ENCODE peak calls at places on chromosomes 6 and 20, in four cellular contexts. F, C, G and B are unnamed samples.

GRCh38 chr6:26501482-26501986 is 1.4 kb downstream of the BTN1A1 start:
- DNase-seq in C (peak; percentile 69), F (peak; percentile 7), G (no peak), B (no peak)

GRCh38 chr6:110341671-110342304 is 16.4 kb downstream of the METTL24 start:
- DNase-seq in C (peak; percentile 66), G (no peak), F (no peak), B (no peak)

GRCh38 chr6:98769546-98769945 is 64.8 kb upstream of the POU3F2 start:
- DNase-seq in C (no peak), G (no peak), F (no peak), B (no peak)

GRCh38 chr6:15254074-15254975 is 8.5 kb downstream of the JARID2 start:
- DNase-seq in C (no peak), F (no peak), G (no peak), B (peak; percentile 82)

GRCh38 chr6:10633216-10633615 is 61.2 kb downstream of the C6orf52 start:
- DNase-seq in F (no peak), C (no peak), G (peak; percentile 74), B (peak; percentile 36)

GRCh38 chr20:2859330-2860121 is 13.8 kb upstream of the PTPRA start:
- DNase-seq in G (no peak), F (no peak), C (no peak), B (no peak)

GRCh38 chr20:50192364-50193168 is 1.9 kb downstream of the CEBPB start:
- DNase-seq in G (no peak), C (peak; percentile 85), F (no peak), B (peak; percentile 25)

GRCh38 chr6:93727447-93727846 is 308.1 kb upstream of the EPHA7 start:
- DNase-seq in G (peak; percentile 22), C (no peak), F (no peak), B (no peak)

GRCh38 chr6:24329022-24329421 is 28.8 kb downstream of the DCDC2 start:
- DNase-seq in C (no peak), F (no peak), G (no peak), B (no peak)

GRCh38 chr6:28537065-28537464 is 11.4 kb downstream of the GPX5 start:
- DNase-seq in G (peak; percentile 42), F (no peak), C (peak; percentile 28), B (no peak)

GRCh38 chr6:161635975-161636374 is 362.1 kb upstream of the AGPAT4 start:
- DNase-seq in F (no peak), G (no peak), C (no peak), B (no peak)

GRCh38 chr20:34571753-34572152 is 13.2 kb downstream of the MAP1LC3A start:
- DNase-seq in G (no peak), C (no peak), F (no peak), B (no peak)

GRCh38 chr6:21666200-21666671 is 72.7 kb downstream of the SOX4 start:
- DNase-seq in F (no peak), G (no peak), C (peak; percentile 79), B (no peak)

GRCh38 chr6:107603029-107603428 is 113.1 kb downstream of the SOBP start:
- DNase-seq in C (no peak), G (no peak), F (no peak), B (no peak)

GRCh38 chr6:27812805-27813626 is 99.2 kb downstream of the OR2B2 start:
- DNase-seq in G (no peak), C (no peak), F (no peak), B (no peak)

GRCh38 chr6:162856885-162857284 is 129.1 kb downstream of the PACRG start:
- DNase-seq in C (peak; percentile 79), G (peak; percentile 20), F (peak; percentile 58), B (no peak)

GRCh38 chr6:1384549-1385128 is 4.7 kb upstream of the FOXF2 start:
- DNase-seq in F (no peak), G (no peak), C (no peak), B (no peak)

GRCh38 chr6:134666174-134666573 is 283.7 kb downstream of the ALDH8A1 start:
- DNase-seq in G (no peak), F (no peak), C (no peak), B (no peak)

GRCh38 chr20:57415791-57416190 is 24.6 kb downstream of the RBM38 start:
- DNase-seq in C (no peak), G (no peak), F (no peak), B (no peak)

GRCh38 chr6:3212261-3212660 is 15.2 kb downstream of the TUBB2B start:
- DNase-seq in F (no peak), G (no peak), C (no peak), B (no peak)

GRCh38 chr20:23419995-23420901 is 1.0 kb downstream of the NAPB start:
- DNase-seq in G (no peak), F (no peak), C (peak; percentile 60), B (no peak)

GRCh38 chr6:119129968-119130484 is 51.6 kb upstream of the FAM184A start:
- DNase-seq in F (no peak), C (peak; percentile 55), G (peak; percentile 88), B (no peak)

GRCh38 chr6:27303613-27304272 is 8.3 kb downstream of the POM121L2 start:
- DNase-seq in F (no peak), G (no peak), C (no peak), B (no peak)

GRCh38 chr20:20205141-20205861 is 153.0 kb downstream of the CFAP61 start:
- DNase-seq in F (no peak), C (no peak), G (no peak), B (no peak)

GRCh38 chr6:27318973-27319372 is 6.9 kb upstream of the POM121L2 start:
- DNase-seq in F (no peak), G (no peak), C (no peak), B (no peak)

GRCh38 chr20:46013826-46014516 is 5.3 kb downstream of the MMP9 start:
- DNase-seq in F (no peak), C (peak; percentile 84), G (no peak), B (no peak)

GRCh38 chr20:3796477-3797225 is 541 bp downstream of the CDC25B start:
- DNase-seq in C (no peak), G (no peak), F (no peak), B (no peak)

GRCh38 chr20:8549192-8549591 is 417.1 kb downstream of the PLCB1 start:
- DNase-seq in G (no peak), F (no peak), C (no peak), B (no peak)

GRCh38 chr6:167676000-167676665 is 150.6 kb upstream of the AFDN start:
- DNase-seq in C (no peak), G (no peak), F (no peak), B (no peak)

GRCh38 chr6:167679137-167679736 is 147.5 kb upstream of the AFDN start:
- DNase-seq in F (no peak), G (no peak), C (no peak), B (no peak)

GRCh38 chr6:167677422-167677789 is 149.3 kb upstream of the AFDN start:
- DNase-seq in C (no peak), G (no peak), F (no peak), B (no peak)

GRCh38 chr6:167678102-167679101 is 148.3 kb upstream of the AFDN start:
- DNase-seq in C (peak; percentile 76), F (no peak), G (no peak), B (no peak)

GRCh38 chr6:167676666-167677421 is 149.9 kb upstream of the AFDN start:
- DNase-seq in G (no peak), F (no peak), C (no peak), B (no peak)
- TF ChIP-seq SIN3A in G (no peak), F (no peak), C (no peak), B (no peak)

GRCh38 chr20:36865076-36865860 is 10.7 kb upstream of the TLDC2 start:
- DNase-seq in F (no peak), C (no peak), G (no peak), B (no peak)

GRCh38 chr20:36866164-36866563 is 9.8 kb upstream of the TLDC2 start:
- DNase-seq in C (no peak), G (no peak), F (no peak), B (no peak)

GRCh38 chr20:36865861-36866149 is 10.1 kb upstream of the TLDC2 start:
- DNase-seq in F (no peak), G (no peak), C (no peak), B (no peak)

GRCh38 chr20:36862857-36863668 is 12.9 kb upstream of the TLDC2 start:
- DNase-seq in G (no peak), C (no peak), F (no peak), B (no peak)

GRCh38 chr20:36866681-36867485 is 9.1 kb upstream of the TLDC2 start:
- DNase-seq in C (no peak), G (no peak), F (no peak), B (no peak)
- TF ChIP-seq SIN3A in C (no peak), G (no peak), F (no peak), B (no peak)

DNA sequence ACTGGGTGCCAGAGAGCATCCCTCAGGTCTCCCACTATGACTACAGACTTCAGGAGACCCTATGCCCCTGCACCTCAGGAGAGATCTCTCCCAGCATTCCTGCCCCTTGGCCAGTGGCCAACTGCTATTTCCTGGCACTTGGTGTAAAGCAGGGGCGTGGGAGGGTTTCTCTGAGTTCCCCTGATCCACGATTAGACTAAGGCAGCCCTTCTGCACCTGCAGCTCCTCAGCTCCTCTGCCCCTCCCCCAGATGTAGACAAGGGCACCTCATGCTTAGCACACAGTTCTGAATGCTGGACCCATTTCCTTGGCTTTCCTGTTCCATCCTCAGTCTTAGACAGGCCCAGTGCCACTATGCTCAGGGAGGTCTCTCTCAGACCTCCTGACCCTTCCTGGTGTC is 28.6 kb downstream of the EDN1 start:
- DNase-seq in G (no peak), C (no peak), F (no peak), B (no peak)
- TF ChIP-seq SIN3A in G (no peak), C (no peak), F (no peak), B (no peak)

DNA sequence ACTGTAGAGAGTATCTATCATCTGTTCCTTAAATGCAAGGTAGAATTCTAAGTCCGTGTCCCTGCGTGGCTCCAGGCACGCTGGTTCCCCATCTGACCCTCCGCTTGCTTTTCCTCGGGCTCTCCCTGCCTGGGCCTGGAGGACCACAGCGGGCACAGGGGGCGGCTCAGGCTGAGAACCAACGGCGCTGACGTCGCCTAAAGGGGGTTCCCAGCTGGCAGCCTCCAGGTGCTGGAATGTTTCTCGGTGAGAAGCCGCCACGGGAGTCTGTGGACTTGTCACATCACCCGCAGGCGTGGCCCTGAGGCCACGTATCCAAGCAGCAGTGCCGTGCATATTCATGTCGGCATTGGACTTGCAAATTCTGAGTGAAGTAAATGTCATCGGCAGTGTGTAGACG is 24.1 kb downstream of the NTSR1 start:
- DNase-seq in C (no peak), F (no peak), G (no peak), B (no peak)
- TF ChIP-seq SIN3A in C (no peak), F (no peak), G (no peak), B (no peak)

GRCh38 chr20:38165966-38166706 is 1.1 kb upstream of the TGM2 start:
- DNase-seq in C (no peak), F (no peak), G (no peak), B (no peak)
- TF ChIP-seq SIN3A in C (no peak), F (no peak), G (no peak), B (no peak)

GRCh38 chr6:92541457-92542060 is 877.8 kb downstream of the EPHA7 start:
- DNase-seq in F (no peak), G (no peak), C (no peak), B (no peak)

GRCh38 chr6:92538926-92539325 is 880.4 kb downstream of the EPHA7 start:
- DNase-seq in C (no peak), G (no peak), F (no peak), B (no peak)

GRCh38 chr6:92534109-92534508 is 885.2 kb downstream of the EPHA7 start:
- DNase-seq in F (no peak), C (no peak), G (no peak), B (no peak)

GRCh38 chr6:92538296-92538695 is 881.1 kb downstream of the EPHA7 start:
- DNase-seq in C (no peak), F (no peak), G (no peak), B (no peak)
- TF ChIP-seq SIN3A in C (no peak), F (no peak), G (no peak), B (no peak)

GRCh38 chr6:33956206-33956605 is 152.4 kb upstream of the MLN start:
- DNase-seq in F (no peak), G (no peak), C (no peak), B (no peak)
- TF ChIP-seq SIN3A in F (no peak), G (no peak), C (no peak), B (no peak)